ENCODE peak calls at places on chromosomes 16 and 17, in four cellular contexts. One of them, this sample, is unnamed.
A peak's percentile ranks its signal among the peaks of the same experiment; 100 is the strongest.

GRCh38 chr16:2692948-2693651 is 10.8 kb downstream of the KCTD5 start:
- DNase-seq in K562: peak; percentile 48
- DNase-seq in HepG2: no peak
- DNase-seq in SK-N-SH: no peak
- DNase-seq in this sample: peak; percentile 60

GRCh38 chr16:67928561-67929364 is 2.9 kb downstream of the CTRL start:
- DNase-seq in K562: peak; percentile 75
- DNase-seq in HepG2: peak; percentile 69
- DNase-seq in SK-N-SH: peak; percentile 90
- DNase-seq in this sample: peak; percentile 88

GRCh38 chr16:15482068-15482747 is 47.8 kb downstream of the BMERB1 start:
- DNase-seq in K562: peak; percentile 47
- DNase-seq in HepG2: peak; percentile 99
- DNase-seq in SK-N-SH: peak; percentile 28
- DNase-seq in this sample: peak; percentile 34

GRCh38 chr16:50126183-50126582 is 26.9 kb upstream of the TENT4B start:
- DNase-seq in K562: no peak
- DNase-seq in HepG2: no peak
- DNase-seq in SK-N-SH: no peak
- DNase-seq in this sample: no peak

GRCh38 chr17:7294614-7295153 is at the start of gene YBX2:
- DNase-seq in K562: peak; percentile 42
- DNase-seq in HepG2: no peak
- DNase-seq in SK-N-SH: peak; percentile 97
- DNase-seq in this sample: peak; percentile 99

GRCh38 chr16:34803683-34804416 is 1344.4 kb downstream of the TP53TG3F start:
- DNase-seq in K562: no peak
- DNase-seq in HepG2: no peak
- DNase-seq in SK-N-SH: peak; percentile 0
- DNase-seq in this sample: no peak

GRCh38 chr16:89607453-89607852 is 6.0 kb upstream of the DPEP1 start:
- DNase-seq in K562: peak; percentile 56
- DNase-seq in HepG2: no peak
- DNase-seq in SK-N-SH: no peak
- DNase-seq in this sample: no peak

GRCh38 chr17:75315541-75316243 is 26.5 kb upstream of the SLC25A19 start:
- DNase-seq in K562: no peak
- DNase-seq in HepG2: no peak
- DNase-seq in SK-N-SH: no peak
- DNase-seq in this sample: no peak

GRCh38 chr17:57675988-57676387 is 69.1 kb downstream of the CCDC182 start:
- DNase-seq in K562: no peak
- DNase-seq in HepG2: no peak
- DNase-seq in SK-N-SH: no peak
- DNase-seq in this sample: no peak

GRCh38 chr16:57679768-57680167 is 11.7 kb downstream of the ADGRG3 start:
- DNase-seq in K562: peak; percentile 47
- DNase-seq in HepG2: no peak
- DNase-seq in SK-N-SH: no peak
- DNase-seq in this sample: no peak

GRCh38 chr16:67936124-67936875 is at the start of gene PSMB10:
- DNase-seq in K562: peak; percentile 71
- DNase-seq in HepG2: peak; percentile 51
- DNase-seq in SK-N-SH: peak; percentile 74
- DNase-seq in this sample: peak; percentile 45

GRCh38 chr17:8629371-8630226 is 926 bp downstream of the MYH10 start:
- DNase-seq in K562: peak; percentile 40
- DNase-seq in HepG2: no peak
- DNase-seq in SK-N-SH: peak; percentile 67
- DNase-seq in this sample: peak; percentile 50

GRCh38 chr16:72927199-72928088 is 120.5 kb downstream of the ZFHX3 start:
- DNase-seq in K562: no peak
- DNase-seq in HepG2: peak; percentile 95
- DNase-seq in SK-N-SH: peak; percentile 65
- DNase-seq in this sample: no peak

GRCh38 chr17:50452627-50453300 is 15.9 kb downstream of the CHAD start:
- DNase-seq in K562: no peak
- DNase-seq in HepG2: no peak
- DNase-seq in SK-N-SH: no peak
- DNase-seq in this sample: no peak

GRCh38 chr17:57154896-57155295 is 69.8 kb downstream of the AKAP1 start:
- DNase-seq in K562: no peak
- DNase-seq in HepG2: no peak
- DNase-seq in SK-N-SH: no peak
- DNase-seq in this sample: no peak

GRCh38 chr16:57774886-57775285 is 27.4 kb downstream of the KIFC3 start:
- DNase-seq in K562: no peak
- DNase-seq in HepG2: no peak
- DNase-seq in SK-N-SH: no peak
- DNase-seq in this sample: no peak

GRCh38 chr17:53722407-53722806 is 100.3 kb upstream of the KIF2B start:
- DNase-seq in K562: no peak
- DNase-seq in HepG2: no peak
- DNase-seq in SK-N-SH: no peak
- DNase-seq in this sample: no peak

GRCh38 chr16:89393731-89394406 is 96.5 kb downstream of the ANKRD11 start:
- DNase-seq in K562: no peak
- DNase-seq in HepG2: peak; percentile 49
- DNase-seq in SK-N-SH: no peak
- DNase-seq in this sample: no peak

GRCh38 chr16:57736419-57737281 is 1.1 kb downstream of the KATNB1 start:
- DNase-seq in K562: peak; percentile 54
- DNase-seq in HepG2: peak; percentile 86
- DNase-seq in SK-N-SH: peak; percentile 62
- DNase-seq in this sample: peak; percentile 36

GRCh38 chr17:77769215-77769614 is 189.3 kb upstream of the TNRC6C start:
- DNase-seq in K562: no peak
- DNase-seq in HepG2: no peak
- DNase-seq in SK-N-SH: no peak
- DNase-seq in this sample: no peak

GRCh38 chr16:34801875-34802274 is 1342.5 kb downstream of the TP53TG3F start:
- DNase-seq in K562: no peak
- DNase-seq in HepG2: no peak
- DNase-seq in SK-N-SH: peak; percentile 1
- DNase-seq in this sample: no peak

GRCh38 chr17:16969931-16970906 is 1.7 kb downstream of the TNFRSF13B start:
- DNase-seq in K562: no peak
- DNase-seq in HepG2: no peak
- DNase-seq in SK-N-SH: no peak
- DNase-seq in this sample: no peak

GRCh38 chr16:51818342-51818944 is 667.4 kb upstream of the SALL1 start:
- DNase-seq in K562: no peak
- DNase-seq in HepG2: peak; percentile 31
- DNase-seq in SK-N-SH: peak; percentile 28
- DNase-seq in this sample: peak; percentile 80

GRCh38 chr16:49440156-49441065 is 66.8 kb downstream of the C16orf78 start:
- DNase-seq in K562: no peak
- DNase-seq in HepG2: no peak
- DNase-seq in SK-N-SH: peak; percentile 49
- DNase-seq in this sample: no peak

GRCh38 chr17:4502466-4503154 is 3.9 kb downstream of the SPNS2 start:
- DNase-seq in K562: no peak
- DNase-seq in HepG2: no peak
- DNase-seq in SK-N-SH: no peak
- DNase-seq in this sample: no peak

GRCh38 chr17:4503283-4504005 is 4.8 kb downstream of the SPNS2 start:
- DNase-seq in K562: no peak
- DNase-seq in HepG2: no peak
- DNase-seq in SK-N-SH: no peak
- DNase-seq in this sample: no peak

GRCh38 chr17:4500188-4500565 is 1.5 kb downstream of the SPNS2 start:
- DNase-seq in K562: no peak
- DNase-seq in HepG2: no peak
- DNase-seq in SK-N-SH: no peak
- DNase-seq in this sample: no peak

GRCh38 chr17:4499431-4500187 is 928 bp downstream of the SPNS2 start:
- DNase-seq in K562: peak; percentile 39
- DNase-seq in HepG2: no peak
- DNase-seq in SK-N-SH: peak; percentile 75
- DNase-seq in this sample: peak; percentile 44

DNA sequence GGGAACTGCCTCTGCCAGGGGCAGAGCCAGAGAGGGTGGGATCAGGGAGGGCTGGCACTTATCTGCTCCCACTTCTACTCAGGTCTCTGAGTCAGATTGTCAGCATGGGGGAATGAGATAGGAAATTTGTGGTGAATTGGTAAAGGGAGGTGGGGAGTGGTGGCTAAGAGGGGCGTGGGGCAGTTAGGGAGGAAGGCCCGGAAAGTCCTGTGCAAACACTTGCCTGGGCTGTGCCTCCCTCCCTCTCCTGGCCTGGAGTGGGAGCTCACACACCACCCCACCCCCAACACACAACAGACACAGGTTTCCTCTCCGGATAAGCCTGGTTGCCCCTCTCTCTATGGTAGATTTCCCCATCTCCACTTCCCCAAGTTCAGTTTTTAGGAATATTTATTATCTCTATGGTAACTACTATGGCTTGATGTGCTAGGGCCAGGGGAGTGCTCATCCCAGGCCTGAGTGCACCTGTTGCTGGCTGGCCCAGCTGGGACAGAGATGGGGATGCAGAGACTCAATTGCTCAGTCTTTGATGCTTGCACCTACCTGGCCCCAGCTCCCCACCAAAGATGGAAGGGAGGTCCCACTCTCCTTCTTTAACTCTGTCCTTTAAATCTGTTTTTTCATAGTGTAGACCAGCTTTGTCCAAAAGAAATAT is 2.7 kb downstream of the SPNS2 start:
- DNase-seq in K562: peak; percentile 41
- DNase-seq in HepG2: no peak
- DNase-seq in SK-N-SH: no peak
- DNase-seq in this sample: no peak
- TF ChIP-seq FOXJ3 in K562: no peak
- TF ChIP-seq FOXJ3 in HepG2: no peak
- TF ChIP-seq FOXJ3 in SK-N-SH: no peak
- TF ChIP-seq FOXJ3 in this sample: no peak

GRCh38 chr17:81400939-81401726 is 5.9 kb downstream of the BAHCC1 start:
- DNase-seq in K562: no peak
- DNase-seq in HepG2: no peak
- DNase-seq in SK-N-SH: no peak
- DNase-seq in this sample: no peak

GRCh38 chr17:81401727-81402529 is 6.7 kb downstream of the BAHCC1 start:
- DNase-seq in K562: peak; percentile 53
- DNase-seq in HepG2: no peak
- DNase-seq in SK-N-SH: peak; percentile 81
- DNase-seq in this sample: peak; percentile 71

GRCh38 chr17:81403040-81403467 is 7.8 kb downstream of the BAHCC1 start:
- DNase-seq in K562: no peak
- DNase-seq in HepG2: no peak
- DNase-seq in SK-N-SH: no peak
- DNase-seq in this sample: peak; percentile 42

GRCh38 chr17:81403671-81404534 is 8.6 kb downstream of the BAHCC1 start:
- DNase-seq in K562: no peak
- DNase-seq in HepG2: no peak
- DNase-seq in SK-N-SH: peak; percentile 73
- DNase-seq in this sample: no peak

DNA sequence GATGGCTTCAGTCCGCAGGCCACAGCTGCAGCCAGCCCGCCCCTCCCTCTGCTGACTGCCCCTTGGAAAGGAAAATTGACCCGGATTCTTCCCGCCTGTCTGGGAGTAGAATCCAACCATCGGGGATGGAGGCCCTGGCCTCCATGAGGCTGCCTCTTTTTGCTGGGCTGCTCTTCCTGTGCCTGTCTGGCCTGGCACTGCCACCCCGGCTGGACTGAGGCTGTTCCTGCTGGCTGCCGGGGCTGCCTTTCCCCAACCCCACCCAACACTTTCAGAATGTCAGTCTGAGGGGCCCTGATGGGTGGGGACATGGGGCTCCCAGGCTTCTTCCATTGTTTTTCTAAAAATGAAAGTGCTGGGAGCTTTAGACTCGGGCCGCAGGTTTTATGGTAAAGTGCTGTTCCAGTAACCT is 7.3 kb downstream of the BAHCC1 start:
- DNase-seq in K562: no peak
- DNase-seq in HepG2: no peak
- DNase-seq in SK-N-SH: no peak
- DNase-seq in this sample: peak; percentile 33
- TF ChIP-seq FOXJ3 in K562: no peak
- TF ChIP-seq FOXJ3 in HepG2: no peak
- TF ChIP-seq FOXJ3 in SK-N-SH: no peak
- TF ChIP-seq FOXJ3 in this sample: no peak

DNA sequence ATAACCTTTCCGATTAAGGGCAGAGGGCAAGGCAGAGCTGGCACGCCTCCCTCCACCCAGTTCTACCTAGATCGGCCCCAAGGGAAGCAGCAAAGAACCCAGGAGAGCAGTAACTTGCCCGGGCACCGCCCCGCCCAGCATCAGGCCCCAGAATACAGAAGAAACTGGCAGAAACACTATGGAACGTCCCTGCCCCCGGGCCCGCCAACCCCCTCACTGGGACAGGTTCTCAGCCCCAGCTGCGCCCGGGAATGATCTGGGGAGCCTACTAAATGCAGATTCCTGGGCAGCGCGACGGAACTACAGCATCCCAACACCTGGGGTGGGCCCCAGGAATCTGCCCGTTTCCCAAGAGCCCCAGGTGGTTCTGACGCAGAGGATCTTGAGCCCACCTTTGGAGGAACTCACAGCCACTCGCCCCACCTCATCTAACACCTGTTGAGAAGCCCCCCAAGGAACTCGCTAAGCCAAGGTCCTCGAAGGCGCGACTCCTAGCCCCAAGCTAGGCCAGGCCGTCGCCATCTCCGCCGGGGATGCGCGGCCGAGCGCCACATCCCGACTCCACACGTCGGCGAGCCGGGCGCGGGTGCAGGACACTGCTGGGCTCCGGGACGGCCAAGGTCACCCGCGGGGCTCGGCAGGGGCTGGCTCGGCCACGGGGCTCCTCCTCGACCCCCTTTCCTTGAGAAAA is 1.1 kb downstream of the CDIP1 start:
- DNase-seq in K562: no peak
- DNase-seq in HepG2: no peak
- DNase-seq in SK-N-SH: peak; percentile 66
- DNase-seq in this sample: peak; percentile 54
- TF ChIP-seq FOXJ3 in K562: no peak
- TF ChIP-seq FOXJ3 in HepG2: no peak
- TF ChIP-seq FOXJ3 in SK-N-SH: no peak
- TF ChIP-seq FOXJ3 in this sample: no peak

GRCh38 chr17:80441133-80441578 is 26.2 kb downstream of the ENDOV start:
- DNase-seq in K562: peak; percentile 94
- DNase-seq in HepG2: peak; percentile 35
- DNase-seq in SK-N-SH: peak; percentile 59
- DNase-seq in this sample: peak; percentile 91
- TF ChIP-seq FOXJ3 in K562: no peak
- TF ChIP-seq FOXJ3 in HepG2: no peak
- TF ChIP-seq FOXJ3 in SK-N-SH: no peak
- TF ChIP-seq FOXJ3 in this sample: no peak

GRCh38 chr16:84800579-84800978 is 19.2 kb upstream of the CRISPLD2 start:
- DNase-seq in K562: no peak
- DNase-seq in HepG2: no peak
- DNase-seq in SK-N-SH: no peak
- DNase-seq in this sample: no peak
- TF ChIP-seq FOXJ3 in K562: no peak
- TF ChIP-seq FOXJ3 in HepG2: no peak
- TF ChIP-seq FOXJ3 in SK-N-SH: no peak
- TF ChIP-seq FOXJ3 in this sample: no peak

This sample was measured in WTC11.